ENCODE peak calls at places on chromosomes 1 and 21, in four cellular contexts. S is K562, F is IMR-90, T is keratinocyte. Q is an unnamed sample.

GRCh38 chr1:219699870-219700269 is 87.0 kb upstream of the ZC3H11B start:
- DNase-seq in S (peak; percentile 24), F (peak; percentile 74), T (no peak), Q (no peak)

GRCh38 chr21:45817345-45817744 is 164.2 kb upstream of the COL6A1 start:
- DNase-seq in T (no peak), S (no peak), F (no peak), Q (no peak)

GRCh38 chr1:31483012-31483946 is 70.3 kb downstream of the SERINC2 start:
- DNase-seq in S (peak; percentile 61), F (peak; percentile 96), T (peak; percentile 56), Q (no peak)

GRCh38 chr1:108962681-108963051 is 618 bp downstream of the CLCC1 start:
- DNase-seq in F (peak; percentile 6), T (no peak), S (peak; percentile 76), Q (no peak)

GRCh38 chr1:186043276-186043675 is 309.1 kb downstream of the HMCN1 start:
- DNase-seq in S (no peak), F (no peak), T (no peak), Q (peak; percentile 7)

GRCh38 chr21:41623945-41624344 is 116.0 kb upstream of the TMPRSS2 start:
- DNase-seq in S (no peak), F (no peak), T (no peak), Q (no peak)

GRCh38 chr1:33612877-33613487 is 140.5 kb downstream of the ZSCAN20 start:
- DNase-seq in S (peak; percentile 81), T (peak; percentile 32), F (peak; percentile 64), Q (peak; percentile 59)

GRCh38 chr1:231584117-231584516 is 42.5 kb upstream of the DISC1 start:
- DNase-seq in F (peak; percentile 82), T (no peak), S (peak; percentile 68), Q (peak; percentile 88)

GRCh38 chr1:16348414-16349182 is 3.7 kb downstream of the FBXO42 start:
- DNase-seq in T (no peak), F (peak; percentile 85), S (peak; percentile 19), Q (peak; percentile 59)

GRCh38 chr1:161013591-161014513 is 7.1 kb downstream of the F11R start:
- DNase-seq in F (peak; percentile 85), S (peak; percentile 97), T (peak; percentile 48), Q (peak; percentile 99)

GRCh38 chr1:115865704-115866380 is 24.9 kb upstream of the NHLH2 start:
- DNase-seq in T (peak; percentile 28), S (no peak), F (no peak), Q (no peak)

GRCh38 chr1:203175237-203176181 is at the start of gene MYBPH:
- DNase-seq in T (no peak), F (no peak), S (no peak), Q (no peak)

GRCh38 chr1:35615440-35615839 is 25.9 kb downstream of the PSMB2 start:
- DNase-seq in F (no peak), S (no peak), T (no peak), Q (no peak)

DNA sequence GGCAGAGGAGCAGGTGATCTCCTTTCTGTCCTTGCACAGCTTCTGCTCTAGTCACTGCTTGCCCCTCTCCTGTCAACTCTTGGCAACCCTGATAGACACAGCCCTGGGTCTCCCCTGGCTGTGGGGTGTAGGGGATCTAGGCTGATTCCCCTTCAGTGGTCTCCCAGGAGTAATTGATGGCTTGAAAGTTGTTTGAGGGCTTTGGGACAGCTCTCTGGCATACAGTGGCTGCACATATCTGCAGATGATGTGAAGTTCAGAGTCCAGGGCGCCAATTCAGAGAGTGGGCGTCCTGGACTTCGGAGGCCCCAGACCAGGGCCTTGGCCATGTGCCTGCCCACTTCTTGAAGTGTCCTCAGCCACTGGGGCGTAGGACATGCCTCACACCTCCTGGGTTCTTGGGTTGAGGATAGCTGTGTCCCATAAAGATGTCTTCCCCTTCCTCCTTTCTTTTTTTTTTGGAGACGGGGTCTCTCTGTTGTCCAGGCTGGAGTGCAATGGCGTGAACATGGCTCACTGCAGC is 2.5 kb downstream of the INAVA start:
- DNase-seq in S (no peak), F (no peak), T (no peak), Q (no peak)
- H3K36me3 ChIP-seq in S (no peaks in the 10 kb centered on the region), F (no peaks in the 10 kb centered on the region), T (peaks cover 43% of the 10 kb centered on the region), Q (no peaks in the 10 kb centered on the region)

GRCh38 chr1:94693435-94693834 is 126.7 kb upstream of the SLC44A3 start:
- DNase-seq in T (no peak), S (no peak), F (no peak), Q (no peak)
- H3K9me1 ChIP-seq in T (no peaks in the 10 kb centered on the region), S (no peaks in the 10 kb centered on the region), F (peaks cover 3% of the 10 kb centered on the region), Q (no peaks in the 10 kb centered on the region)

GRCh38 chr1:234463749-234464148 is 15.2 kb downstream of the TARBP1 start:
- DNase-seq in F (no peak), S (no peak), T (no peak), Q (no peak)
- H3K36me3 ChIP-seq in F (peaks cover 5% of the 10 kb centered on the region), S (peaks cover 44% of the 10 kb centered on the region), T (peaks cover 3% of the 10 kb centered on the region), Q (no peaks in the 10 kb centered on the region)

DNA sequence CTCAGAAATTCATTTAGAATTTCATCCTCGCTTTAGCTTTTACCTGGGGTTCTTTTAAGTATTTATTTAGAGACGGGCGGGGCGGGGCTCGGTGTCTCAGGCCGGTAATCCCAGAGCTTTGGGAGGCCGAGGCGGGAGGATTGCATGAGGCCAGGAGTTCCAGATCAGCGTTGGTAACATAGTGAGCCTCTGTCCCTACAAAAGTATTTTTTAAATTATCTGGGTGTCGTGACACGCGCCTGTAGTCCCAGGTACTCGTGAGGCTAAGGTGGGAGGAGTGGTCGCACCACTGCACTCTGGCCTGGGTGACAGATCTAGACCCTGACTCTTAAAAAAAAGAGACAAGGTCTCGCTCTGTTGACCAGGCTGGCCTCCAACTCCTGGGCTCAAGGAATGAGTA is 942 bp upstream of the RSBN1 start:
- DNase-seq in S (peak; percentile 31), F (no peak), T (no peak), Q (no peak)
- H3K9me1 ChIP-seq in S (no peaks in the 10 kb centered on the region), F (no peaks in the 10 kb centered on the region), T (no peaks in the 10 kb centered on the region), Q (no peaks in the 10 kb centered on the region)

DNA sequence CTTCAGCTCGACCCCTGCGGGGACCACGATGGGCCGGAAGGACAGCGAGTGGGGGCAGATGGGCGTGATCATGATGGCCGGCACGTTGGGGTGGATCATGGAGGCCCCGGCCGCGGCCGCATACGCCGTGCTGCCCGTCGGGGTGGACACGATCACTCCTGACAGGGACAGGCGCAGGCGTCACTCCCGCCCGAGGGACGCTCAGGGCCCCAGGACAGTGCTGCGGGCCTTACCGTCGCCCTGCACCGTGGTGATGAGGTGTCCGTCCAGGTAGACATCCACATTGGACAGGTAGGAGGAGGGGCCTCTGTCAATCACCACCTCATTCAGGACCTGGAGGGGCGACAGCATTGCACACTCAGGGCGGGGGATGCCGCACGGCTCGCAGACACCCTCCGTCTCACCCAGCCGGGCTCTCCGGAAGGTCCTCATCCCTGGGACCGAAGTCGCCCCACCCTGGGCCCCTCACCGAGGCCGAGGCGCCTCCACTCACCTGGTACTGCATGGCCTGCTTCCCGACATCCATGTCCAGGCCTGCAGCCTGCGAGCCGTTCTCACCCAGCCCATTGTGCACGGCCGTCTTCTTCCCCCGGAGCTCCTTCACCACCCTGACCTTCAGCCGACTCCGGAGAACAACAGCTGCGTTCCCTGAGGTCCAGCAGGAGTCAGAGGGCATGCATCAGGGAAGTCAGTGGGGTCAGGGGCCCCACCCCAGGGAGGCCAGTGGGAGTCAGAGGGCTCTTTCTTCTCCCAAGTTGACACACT is 24.0 kb downstream of the NADK start:
- DNase-seq in S (no peak), F (no peak), T (no peak), Q (no peak)
- H3K36me3 ChIP-seq in S (peaks cover 71% of the 10 kb centered on the region), F (peaks cover 44% of the 10 kb centered on the region), T (peaks cover 28% of the 10 kb centered on the region), Q (peaks cover 32% of the 10 kb centered on the region)